ENCODE peak calls at places on chromosomes 6 and 20, in four cellular contexts. Y is ovary, J is IMR-90, G is uterus. A is an unnamed sample.

GRCh38 chr6:106379951-106380350 is 19.4 kb downstream of the CRYBG1 start:
- DNase-seq in Y (no peak), J (no peak), G (no peak), A (no peak)

GRCh38 chr20:58127731-58128130 is 100.7 kb downstream of the ANKRD60 start:
- DNase-seq in Y (no peak), J (peak; percentile 22), G (peak; percentile 26), A (no peak)

GRCh38 chr6:121106962-121107361 is 227.3 kb downstream of the TBC1D32 start:
- DNase-seq in Y (no peak), J (no peak), G (no peak), A (no peak)

GRCh38 chr6:125083684-125083990 is 69.9 kb upstream of the TPD52L1 start:
- DNase-seq in Y (no peak), J (no peak), G (no peak), A (no peak)

GRCh38 chr20:62993856-62994494 is 12.8 kb downstream of the BHLHE23 start:
- DNase-seq in Y (no peak), J (no peak), G (no peak), A (no peak)

GRCh38 chr6:161586866-161587265 is 313.0 kb upstream of the AGPAT4 start:
- DNase-seq in Y (no peak), J (no peak), G (no peak), A (no peak)

GRCh38 chr6:27238010-27238983 is 9.2 kb upstream of the PRSS16 start:
- DNase-seq in Y (no peak), J (no peak), G (no peak), A (no peak)

GRCh38 chr20:61663521-61664425 is 401.9 kb downstream of the TAF4 start:
- DNase-seq in Y (no peak), J (no peak), G (no peak), A (no peak)

GRCh38 chr20:24933266-24933908 is 15.7 kb upstream of the CST7 start:
- DNase-seq in Y (no peak), J (no peak), G (no peak), A (no peak)

GRCh38 chr6:15254074-15254975 is 8.5 kb downstream of the JARID2 start:
- DNase-seq in Y (no peak), J (no peak), G (no peak), A (no peak)

GRCh38 chr6:54958446-54958845 is 111.9 kb downstream of the FAM83B start:
- DNase-seq in Y (no peak), J (no peak), G (no peak), A (no peak)

GRCh38 chr20:7272512-7272911 is 505.0 kb downstream of the BMP2 start:
- DNase-seq in Y (no peak), J (no peak), G (no peak), A (no peak)

GRCh38 chr6:16760536-16761468 is at the start of gene ATXN1:
- DNase-seq in Y (peak; percentile 79), J (peak; percentile 65), G (peak; percentile 81), A (no peak)

GRCh38 chr6:26270121-26270861 is 94.7 kb upstream of the BTN3A2 start:
- DNase-seq in Y (no peak), J (no peak), G (no peak), A (no peak)

GRCh38 chr20:33065785-33066184 is 12.1 kb downstream of the BPIFB3 start:
- DNase-seq in Y (no peak), J (no peak), G (no peak), A (no peak)

GRCh38 chr20:20594171-20594530 is 118.3 kb downstream of the RALGAPA2 start:
- DNase-seq in Y (no peak), J (peak; percentile 50), G (no peak), A (no peak)

GRCh38 chr6:154613137-154613676 is 102.7 kb upstream of the CNKSR3 start:
- DNase-seq in Y (no peak), J (peak; percentile 79), G (peak; percentile 52), A (no peak)

GRCh38 chr6:168414696-168415095 is 26.3 kb upstream of the SMOC2 start:
- DNase-seq in Y (peak; percentile 68), J (no peak), G (no peak), A (no peak)

GRCh38 chr6:28985396-28986164 is 19.5 kb downstream of the ZNF311 start:
- DNase-seq in Y (peak; percentile 87), J (peak; percentile 98), G (peak; percentile 88), A (no peak)

GRCh38 chr6:112464901-112465661 is 118.0 kb downstream of the RFPL4B start:
- DNase-seq in Y (no peak), J (no peak), G (no peak), A (no peak)

GRCh38 chr20:61521680-61522420 is 269.8 kb downstream of the CDH4 start:
- DNase-seq in Y (no peak), J (peak; percentile 42), G (no peak), A (no peak)

GRCh38 chr6:31053873-31054272 is 43.6 kb downstream of the MUC22 start:
- DNase-seq in Y (no peak), J (no peak), G (no peak), A (no peak)

GRCh38 chr6:31057426-31058003 is 47.2 kb downstream of the MUC22 start:
- DNase-seq in Y (no peak), J (peak; percentile 63), G (no peak), A (no peak)

GRCh38 chr6:31060162-31060561 is 49.9 kb downstream of the MUC22 start:
- DNase-seq in Y (no peak), J (no peak), G (no peak), A (no peak)

GRCh38 chr6:31055401-31055800 is 45.1 kb downstream of the MUC22 start:
- DNase-seq in Y (no peak), J (no peak), G (no peak), A (no peak)

DNA sequence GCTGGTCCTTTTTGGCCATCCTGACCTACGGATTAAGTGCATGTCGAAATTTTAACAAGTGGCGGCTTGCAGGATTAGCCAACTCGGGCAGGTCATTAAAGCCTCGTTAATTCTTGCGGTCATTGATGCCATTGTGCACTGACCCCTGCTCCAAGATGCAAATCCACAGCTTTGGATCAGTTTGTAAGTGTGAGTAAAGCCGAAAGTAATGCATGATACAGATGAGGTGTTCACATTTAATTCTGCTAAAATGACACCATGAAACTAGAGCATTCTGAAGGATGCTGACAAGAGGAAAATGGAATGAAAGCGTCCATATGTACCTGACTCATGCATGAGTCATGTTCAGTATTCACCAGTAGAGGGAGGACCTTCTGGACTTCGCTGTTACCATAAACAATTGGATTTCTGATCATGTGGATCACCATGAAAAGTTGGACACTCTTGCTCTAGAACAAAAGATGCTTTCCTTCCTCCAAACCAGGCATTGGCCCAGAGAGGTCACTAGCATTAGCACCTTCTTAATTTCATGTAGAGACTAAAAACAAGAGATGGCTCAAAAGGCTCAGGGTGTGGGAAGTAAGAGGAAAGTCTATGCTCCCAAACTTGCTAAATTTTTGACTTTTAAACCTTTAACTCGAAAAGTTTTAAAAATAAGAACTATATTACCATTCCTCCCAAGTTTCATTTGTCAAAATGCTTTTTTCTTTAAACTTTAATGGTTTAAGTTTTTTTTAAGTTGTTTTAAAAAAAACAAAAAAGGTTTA is 48.0 kb downstream of the MUC22 start:
- DNase-seq in Y (no peak), J (peak; percentile 98), G (no peak), A (no peak)
- TF ChIP-seq CTCF in Y (no peak), J (peak; percentile 51), G (peak; percentile 42), A (peak; percentile 30)

GRCh38 chr6:42879372-42880239 is at the start of gene RPL7L1:
- DNase-seq in Y (peak; percentile 83), J (peak; percentile 87), G (peak; percentile 86), A (peak; percentile 30)
- TF ChIP-seq POLR2A in Y (peak; percentile 60), J (peak; percentile 95), G (peak; percentile 49), A (peak; percentile 67)

DNA sequence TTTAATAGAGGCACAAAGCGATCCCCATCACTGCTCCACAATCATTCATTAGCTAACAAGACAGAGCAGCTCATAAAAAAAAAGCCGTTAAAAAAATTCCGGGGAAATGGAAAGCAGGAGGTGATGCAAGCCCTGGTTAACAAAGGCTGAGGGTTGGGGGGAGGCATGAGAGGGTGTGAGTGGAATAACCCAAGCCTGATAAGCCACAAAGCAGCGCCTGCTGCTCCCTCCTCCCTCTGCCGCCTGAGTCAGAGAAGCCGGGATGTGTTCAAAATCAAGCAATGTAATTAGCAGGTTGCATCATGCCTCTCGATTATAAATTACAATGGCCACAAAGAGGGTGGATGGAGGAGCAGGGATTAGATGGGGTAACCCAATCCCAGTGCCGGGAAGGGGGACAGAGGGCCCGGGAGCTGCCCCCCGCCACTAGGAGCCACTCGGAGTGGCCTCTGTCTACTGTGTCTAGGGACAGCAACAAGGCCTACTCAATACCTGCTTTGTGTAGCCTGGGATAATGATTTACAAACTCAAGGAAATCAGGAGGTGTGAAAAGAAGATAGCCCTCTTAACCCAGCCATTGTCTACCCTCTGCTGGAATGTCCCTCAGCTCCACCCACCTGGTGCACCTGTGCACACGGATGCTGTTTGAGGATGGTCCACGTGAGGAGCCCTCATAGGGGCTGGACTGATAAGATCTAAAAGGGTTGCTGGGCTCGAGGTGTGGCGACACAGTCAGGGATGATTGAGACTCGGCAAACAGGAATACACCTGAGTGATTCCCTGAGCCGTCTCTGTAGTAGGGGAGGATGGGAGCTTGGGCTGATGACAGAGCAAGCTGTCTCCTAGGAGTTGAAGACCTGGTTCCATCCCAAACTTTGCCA is 156.9 kb downstream of the VEGFA start:
- DNase-seq in Y (peak; percentile 47), J (peak; percentile 92), G (peak; percentile 93), A (no peak)
- TF ChIP-seq CTCF in Y (no peak), J (no peak), G (no peak), A (no peak)

GRCh38 chr20:6121504-6121903 is 1.3 kb downstream of the FERMT1 start:
- DNase-seq in Y (no peak), J (no peak), G (no peak), A (no peak)

GRCh38 chr20:6122111-6122872 is 538 bp downstream of the FERMT1 start:
- DNase-seq in Y (no peak), J (peak; percentile 45), G (no peak), A (no peak)

GRCh38 chr20:6123650-6124014 is 802 bp upstream of the FERMT1 start:
- DNase-seq in Y (no peak), J (no peak), G (no peak), A (no peak)

GRCh38 chr20:6120491-6120988 is 2.3 kb downstream of the FERMT1 start:
- DNase-seq in Y (no peak), J (no peak), G (no peak), A (no peak)

GRCh38 chr20:6122873-6123649 is at the start of gene FERMT1:
- DNase-seq in Y (peak; percentile 75), J (peak; percentile 54), G (peak; percentile 22), A (no peak)
- TF ChIP-seq POLR2A in Y (no peak), J (no peak), G (no peak), A (peak; percentile 47)

GRCh38 chr6:127539292-127539691 is 20.2 kb upstream of the MTCL3 start:
- DNase-seq in Y (no peak), J (peak; percentile 47), G (no peak), A (no peak)
- TF ChIP-seq CTCF in Y (no peak), J (peak; percentile 58), G (peak; percentile 30), A (peak; percentile 40)

DNA sequence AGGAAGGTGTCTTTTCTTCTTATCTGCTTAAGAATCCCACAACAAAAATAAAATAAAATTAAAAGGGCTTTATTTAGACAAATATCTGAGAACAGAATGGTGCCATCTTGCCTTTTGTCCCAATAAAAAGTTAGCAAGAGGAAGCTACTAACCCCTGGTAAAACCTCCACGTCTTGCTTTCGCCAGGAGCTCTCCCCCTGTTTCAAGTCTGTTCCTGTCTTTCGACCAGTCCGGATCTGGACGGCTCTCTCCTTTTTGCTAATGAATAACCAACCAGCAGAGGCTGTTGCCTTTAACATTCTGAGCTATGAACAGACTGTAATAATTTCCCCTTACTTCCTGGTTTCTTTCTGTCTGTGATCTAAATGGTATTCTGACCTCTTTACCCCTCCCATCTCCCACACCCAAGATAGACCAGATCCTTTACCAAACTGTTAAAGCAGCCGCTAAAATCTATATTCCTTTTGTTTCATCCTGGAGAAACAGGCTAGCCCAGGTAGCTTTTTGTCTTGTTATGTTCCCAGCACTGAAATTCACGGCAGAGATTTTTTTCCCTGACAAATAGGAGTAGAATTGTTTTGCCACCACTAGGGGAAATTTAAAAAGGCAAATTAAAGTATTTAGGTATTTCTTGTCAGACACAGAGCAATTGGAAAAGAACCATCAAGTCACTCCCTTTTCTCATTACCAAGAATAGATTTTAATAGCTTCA is at the start of gene FRK:
- DNase-seq in Y (peak; percentile 33), J (peak; percentile 24), G (no peak), A (no peak)
- TF ChIP-seq POLR2A in Y (no peak), J (no peak), G (no peak), A (peak; percentile 19)

A was measured in esophagus squamous epithelium.